ENCODE peak calls at places on chromosomes 12 and 14, in ten cellular contexts. O, U, W, V, N, Z, S, T, Q and Y are unnamed samples.
A peak's percentile ranks its signal among the peaks of the same experiment; 100 is the strongest.

GRCh38 chr14:55579724-55580400 is at the start of gene KTN1:
- DNase-seq in V (peak; percentile 91), Z (peak; percentile 84), U (no peak), W (peak; percentile 76), Q (peak; percentile 55), T (peak; percentile 86), N (peak; percentile 85), S (peak; percentile 94), O (peak; percentile 91), Y (peak; percentile 73)

GRCh38 chr12:24929953-24930352 is 18.9 kb downstream of the BCAT1 start:
- DNase-seq in V (no peak), W (no peak), T (no peak), S (no peak), N (no peak), Z (no peak), Q (no peak), O (no peak), U (no peak), Y (no peak)

GRCh38 chr12:132639996-132640520 is 21.5 kb downstream of the P2RX2 start:
- DNase-seq in T (no peak), W (no peak), Z (no peak), N (no peak), O (no peak), U (no peak), S (no peak), Q (no peak), V (peak; percentile 42), Y (no peak)

GRCh38 chr12:120738252-120739030 is 12.8 kb downstream of the ACADS start:
- DNase-seq in N (no peak), Z (no peak), T (no peak), O (no peak), S (no peak), V (no peak), W (no peak), Q (no peak), U (no peak), Y (no peak)

GRCh38 chr12:76595056-76595455 is 35.5 kb upstream of the OSBPL8 start:
- DNase-seq in Z (no peak), N (no peak), O (no peak), Q (peak; percentile 31), T (no peak), U (no peak), V (no peak), W (no peak), S (no peak), Y (peak; percentile 51)

GRCh38 chr14:58299665-58300202 is 1.4 kb downstream of the ARID4A start:
- DNase-seq in T (no peak), W (no peak), N (no peak), U (no peak), Q (no peak), Z (peak; percentile 19), O (no peak), V (no peak), S (peak; percentile 48), Y (no peak)

GRCh38 chr12:57807285-57807684 is 11.2 kb downstream of the AVIL start:
- DNase-seq in U (no peak), Q (no peak), Z (no peak), O (no peak), S (no peak), W (no peak), V (no peak), T (no peak), N (no peak), Y (no peak)

GRCh38 chr14:105059035-105059916 is 6.0 kb downstream of the GPR132 start:
- DNase-seq in T (peak; percentile 82), O (no peak), V (peak; percentile 72), W (no peak), Q (no peak), Z (no peak), S (peak; percentile 38), U (no peak), N (peak; percentile 49), Y (no peak)

GRCh38 chr12:81759215-81759991 is at the start of gene PPFIA2:
- DNase-seq in V (peak; percentile 91), S (peak; percentile 70), N (peak; percentile 31), O (no peak), T (peak; percentile 32), Z (peak; percentile 46), W (peak; percentile 30), Q (peak; percentile 59), U (no peak), Y (peak; percentile 32)

GRCh38 chr14:99821519-99822165 is 28.4 kb downstream of the EML1 start:
- DNase-seq in U (no peak), Z (no peak), O (no peak), S (no peak), W (peak; percentile 79), Q (peak; percentile 95), V (no peak), T (peak; percentile 49), N (no peak), Y (peak; percentile 55)

GRCh38 chr12:79298511-79298910 is 392.3 kb downstream of the PAWR start:
- DNase-seq in W (peak; percentile 40), Q (no peak), T (no peak), S (no peak), V (no peak), O (no peak), Z (no peak), U (no peak), N (no peak), Y (peak; percentile 9)

GRCh38 chr14:58749066-58749669 is 111.4 kb downstream of the DACT1 start:
- DNase-seq in S (no peak), Z (no peak), W (peak; percentile 95), N (no peak), T (peak; percentile 45), V (no peak), U (no peak), Q (peak; percentile 99), O (no peak), Y (peak; percentile 87)

GRCh38 chr14:81170829-81171195 is 49.9 kb downstream of the GTF2A1 start:
- DNase-seq in S (no peak), O (no peak), U (no peak), V (no peak), Q (no peak), Z (no peak), W (no peak), T (no peak), N (no peak), Y (no peak)

DNA sequence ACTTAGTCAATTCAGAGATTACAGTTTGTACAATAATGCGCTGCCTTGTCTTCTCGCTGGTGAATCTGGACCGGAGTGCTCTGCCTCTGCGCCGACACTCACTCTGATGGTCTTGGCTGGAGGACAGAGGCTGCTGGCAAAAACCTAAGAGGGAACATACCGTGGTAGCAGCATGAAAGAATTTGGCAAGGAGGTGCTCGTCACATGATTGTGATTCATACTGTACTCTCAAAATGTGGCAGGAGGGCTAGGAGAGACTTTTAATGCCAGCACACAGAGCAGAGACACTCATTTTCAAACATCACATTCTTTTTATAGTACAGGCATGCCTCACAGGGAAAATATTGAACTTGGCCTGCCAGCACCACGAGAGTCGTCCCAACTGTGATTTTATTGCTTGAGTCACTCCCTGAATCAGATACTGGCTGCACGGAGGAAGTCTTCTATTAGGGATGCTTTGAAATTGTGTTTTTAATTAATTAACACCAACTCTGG is 67.8 kb downstream of the HMGA2 start:
- DNase-seq in T (peak; percentile 59), O (no peak), Z (no peak), S (no peak), W (peak; percentile 99), V (peak; percentile 56), N (peak; percentile 82), U (no peak), Q (peak; percentile 100), Y (peak; percentile 99)
- H3K4me3 ChIP-seq in T (no peak overlapping the region), O (no peak overlapping the region), Z (no peak overlapping the region), S (no peak overlapping the region), W (peak overlapping the region; percentile 34), V (no peak overlapping the region), N (no peak overlapping the region), U (no peak overlapping the region), Q (peak overlapping the region; percentile 49), Y (peak overlapping the region; percentile 35)

GRCh38 chr14:95289323-95290010 is 30.2 kb downstream of the CLMN start:
- DNase-seq in V (no peak), U (no peak), S (no peak), T (no peak), W (no peak), Z (no peak), N (no peak), Q (no peak), O (no peak), Y (no peak)
- TF ChIP-seq CTCF in V (no peak), U (no peak), S (no peak), T (no peak), W (no peak), Z (no peak), N (no peak), Q (no peak), O (no peak), Y (no peak)

DNA sequence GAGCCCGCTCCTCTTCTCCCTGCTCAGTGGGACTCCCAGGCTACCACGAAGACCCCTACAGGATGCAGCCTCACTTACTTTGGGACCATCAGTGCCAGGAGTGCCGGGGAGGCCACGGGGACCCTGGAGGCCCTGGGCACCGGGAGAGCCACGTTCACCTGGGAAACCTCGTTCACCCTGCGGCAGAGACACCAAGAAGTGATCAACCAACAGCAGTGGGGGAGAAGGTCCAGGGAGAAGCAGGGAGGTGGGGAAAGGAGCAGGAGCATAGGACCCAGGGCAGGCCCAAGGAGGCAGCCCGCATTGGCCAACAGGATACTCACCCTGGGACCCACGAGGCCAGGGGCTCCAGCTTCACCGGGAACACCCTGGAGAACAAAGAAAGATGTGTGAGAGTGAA is 19.4 kb downstream of the TMEM106C start:
- DNase-seq in S (no peak), Z (no peak), U (no peak), W (no peak), T (no peak), N (no peak), V (no peak), O (no peak), Q (no peak), Y (no peak)
- H3K4me3 ChIP-seq in S (no peak overlapping the region), Z (no peak overlapping the region), U (no peak overlapping the region), W (no peak overlapping the region), T (no peak overlapping the region), N (no peak overlapping the region), V (no peak overlapping the region), O (no peak overlapping the region), Q (no peak overlapping the region), Y (no peak overlapping the region)

GRCh38 chr12:98373982-98374381 is 141.4 kb upstream of the TMPO start:
- DNase-seq in U (no peak), S (peak; percentile 21), Q (no peak), T (no peak), Z (no peak), O (no peak), W (no peak), N (no peak), V (peak; percentile 57), Y (peak; percentile 18)
- TF ChIP-seq CTCF in U (no peak), S (peak; percentile 29), Q (peak; percentile 27), T (no peak), Z (no peak), O (peak; percentile 27), W (peak; percentile 27), N (peak; percentile 13), V (peak; percentile 66), Y (peak; percentile 42)

GRCh38 chr12:40171501-40171900 is 53.3 kb upstream of the LRRK2 start:
- DNase-seq in N (no peak), Z (no peak), S (no peak), Q (no peak), U (no peak), V (no peak), W (peak; percentile 5), O (no peak), T (no peak), Y (peak; percentile 19)
- H3K4me3 ChIP-seq in N (no peak overlapping the region), Z (no peak overlapping the region), S (no peak overlapping the region), Q (no peak overlapping the region), U (no peak overlapping the region), V (no peak overlapping the region), W (no peak overlapping the region), O (no peak overlapping the region), T (no peak overlapping the region), Y (no peak overlapping the region)